ENCODE peak calls at places on chromosomes 7 and 10, in four cellular contexts. J is AG04450, B is NCI-H69, L is HFFc6. R is an unnamed sample.

GRCh38 chr7:73706122-73707044 is 13.1 kb downstream of the STX1A start:
- DNase-seq in B (peak), J (no peak), L (peak), R (peak)

GRCh38 chr7:8303904-8304528 is 42.0 kb upstream of the ICA1 start:
- DNase-seq in L (no peak), J (no peak), B (no peak), R (peak)

GRCh38 chr10:93337309-93337721 is 144.8 kb downstream of the MYOF start:
- DNase-seq in J (no peak), B (no peak), L (no peak), R (no peak)

GRCh38 chr7:32163141-32163806 is 93.1 kb upstream of the PDE1C start:
- DNase-seq in L (peak), B (peak), J (no peak), R (no peak)

GRCh38 chr10:6722616-6723004 is 142.5 kb upstream of the PRKCQ start:
- DNase-seq in L (peak), J (no peak), B (no peak), R (no peak)

GRCh38 chr10:93435621-93436385 is 46.3 kb downstream of the MYOF start:
- DNase-seq in L (no peak), B (no peak), J (no peak), R (no peak)

GRCh38 chr7:122887198-122887597 is 938 bp upstream of the CADPS2 start:
- DNase-seq in B (peak), J (no peak), L (no peak), R (peak)

GRCh38 chr7:118753464-118753863 is 529.0 kb downstream of the ANKRD7 start:
- DNase-seq in J (no peak), B (peak), L (no peak), R (peak)

GRCh38 chr10:123013456-123014419 is 4.9 kb downstream of the ACADSB start:
- DNase-seq in L (no peak), B (no peak), J (no peak), R (no peak)

GRCh38 chr10:91214906-91215305 is 5.6 kb upstream of the PCGF5 start:
- DNase-seq in L (no peak), B (no peak), J (no peak), R (no peak)

GRCh38 chr7:115533785-115534184 is 496.8 kb downstream of the TFEC start:
- DNase-seq in J (no peak), L (no peak), B (no peak), R (no peak)

GRCh38 chr7:66771795-66772194 is 31.3 kb downstream of the RABGEF1 start:
- DNase-seq in B (no peak), L (no peak), J (no peak), R (no peak)